ENCODE peak calls at places on chromosomes 16 and 17, in six cellular contexts. B is H1, J is H9, F is IMR-90, X is mesenchymal stem cell, V is neuronal stem cell. Z is an unnamed sample.

GRCh38 chr17:57972151-57972550 is 15.9 kb downstream of the VEZF1 start:
- DNase-seq in B (no peak), J (no peak), F (no peak), X (no peak), V (no peak), Z (no peak)

GRCh38 chr16:83185902-83186301 is 559.1 kb downstream of the CDH13 start:
- DNase-seq in B (no peak), J (no peak), F (no peak), X (no peak), V (no peak), Z (no peak)

GRCh38 chr16:17459903-17460521 is 10.7 kb downstream of the XYLT1 start:
- DNase-seq in B (no peak), J (no peak), F (no peak), X (no peak), V (no peak), Z (no peak)

GRCh38 chr16:87854053-87854906 is 15.0 kb downstream of the SLC7A5 start:
- DNase-seq in B (peak), J (no peak), F (no peak), X (no peak), V (no peak), Z (no peak)

GRCh38 chr17:29625037-29625750 is 2.5 kb upstream of the CORO6 start:
- DNase-seq in B (no peak), J (peak), F (peak), X (no peak), V (no peak), Z (peak)

GRCh38 chr16:719815-720506 is 985 bp upstream of the ANTKMT start:
- DNase-seq in B (no peak), J (no peak), F (no peak), X (peak), V (no peak), Z (peak)

GRCh38 chr16:57299009-57299718 is 14.7 kb upstream of the PLLP start:
- DNase-seq in B (peak), J (no peak), F (no peak), X (no peak), V (no peak), Z (no peak)

GRCh38 chr17:80159984-80160383 is 9.8 kb upstream of the CARD14 start:
- DNase-seq in B (no peak), J (no peak), F (no peak), X (no peak), V (no peak), Z (no peak)

GRCh38 chr16:75208861-75209505 is 2.0 kb upstream of the CTRB2 start:
- DNase-seq in B (no peak), J (no peak), F (no peak), X (no peak), V (no peak), Z (peak)

GRCh38 chr16:48559462-48560211 is 50.3 kb downstream of the N4BP1 start:
- DNase-seq in B (no peak), J (peak), F (peak), X (no peak), V (no peak), Z (peak)

GRCh38 chr16:47567321-47567720 is 106.2 kb downstream of the PHKB start:
- DNase-seq in B (no peak), J (no peak), F (no peak), X (no peak), V (no peak), Z (no peak)

GRCh38 chr16:11526921-11527320 is 59.8 kb downstream of the LITAF start:
- DNase-seq in B (peak), J (peak), F (no peak), X (no peak), V (no peak), Z (no peak)

GRCh38 chr17:28684963-28685362 is 23.0 kb downstream of the SUPT6H start:
- DNase-seq in B (no peak), J (no peak), F (peak), X (peak), V (no peak), Z (peak)

GRCh38 chr17:55208078-55208812 is 56.5 kb upstream of the HLF start:
- DNase-seq in B (no peak), J (no peak), F (no peak), X (no peak), V (no peak), Z (no peak)

GRCh38 chr16:13507530-13507929 is 412.4 kb upstream of the ERCC4 start:
- DNase-seq in B (no peak), J (no peak), F (no peak), X (no peak), V (no peak), Z (no peak)

GRCh38 chr17:82892869-82893565 is 53.2 kb upstream of the ZNF750 start:
- DNase-seq in B (no peak), J (no peak), F (peak), X (no peak), V (no peak), Z (no peak)

GRCh38 chr17:38730526-38731379 is 612 bp downstream of the CISD3 start:
- DNase-seq in B (peak), J (peak), F (peak), X (peak), V (no peak), Z (no peak)

GRCh38 chr17:44981221-44981968 is 13.3 kb upstream of the C1QL1 start:
- DNase-seq in B (no peak), J (no peak), F (peak), X (peak), V (no peak), Z (peak)

GRCh38 chr16:55015181-55015913 is 84.7 kb downstream of the IRX5 start:
- DNase-seq in B (no peak), J (no peak), F (no peak), X (no peak), V (no peak), Z (no peak)

GRCh38 chr17:48247038-48247437 is 139.5 kb downstream of the SNX11 start:
- DNase-seq in B (no peak), J (no peak), F (no peak), X (no peak), V (no peak), Z (no peak)

GRCh38 chr17:48994548-48995331 is 2.4 kb upstream of the IGF2BP1 start:
- DNase-seq in B (no peak), J (no peak), F (no peak), X (no peak), V (no peak), Z (no peak)

GRCh38 chr16:77172964-77173363 is 18.0 kb upstream of the MON1B start:
- DNase-seq in B (no peak), J (no peak), F (no peak), X (no peak), V (no peak), Z (no peak)

GRCh38 chr16:85906349-85906748 is 7.4 kb downstream of the IRF8 start:
- DNase-seq in B (no peak), J (no peak), F (no peak), X (no peak), V (no peak), Z (no peak)

GRCh38 chr17:6299275-6299674 is 135.6 kb downstream of the AIPL1 start:
- DNase-seq in B (no peak), J (no peak), F (no peak), X (no peak), V (no peak), Z (no peak)

GRCh38 chr17:75571885-75572215 is 15.8 kb upstream of the MYO15B start:
- DNase-seq in B (no peak), J (no peak), F (no peak), X (no peak), V (no peak), Z (no peak)

GRCh38 chr16:1723450-1724147 is 17.6 kb downstream of the MAPK8IP3 start:
- DNase-seq in B (peak), J (no peak), F (peak), X (peak), V (no peak), Z (peak)

GRCh38 chr16:30644334-30644830 is 6.4 kb upstream of the PRR14 start:
- DNase-seq in B (no peak), J (no peak), F (no peak), X (no peak), V (no peak), Z (no peak)

GRCh38 chr17:17391575-17392370 is 85.0 kb upstream of the MED9 start:
- DNase-seq in B (no peak), J (no peak), F (no peak), X (no peak), V (no peak), Z (no peak)
- H3K14ac ChIP-seq in B (no peak), J (no peak), F (no peak), X (no peak), V (no peak), Z (no peak)

DNA sequence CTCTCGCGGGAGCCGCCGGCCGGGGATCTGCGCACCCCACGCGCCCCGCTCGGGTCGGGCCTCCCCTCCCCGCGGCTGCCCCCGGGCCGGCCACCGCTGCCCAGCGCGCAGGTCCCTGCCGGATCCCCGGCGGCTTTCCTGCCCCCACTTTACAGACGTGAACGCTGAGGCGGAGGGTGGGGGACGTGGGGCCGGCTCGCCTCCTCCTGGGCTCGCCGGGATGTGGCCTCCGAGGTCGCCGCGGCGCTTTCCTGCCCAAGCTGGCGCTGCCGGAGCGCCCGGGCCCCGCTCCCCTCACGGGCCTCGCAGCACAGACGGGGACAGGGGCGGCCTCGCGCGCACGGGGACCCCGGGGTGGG is 26.7 kb downstream of the RTN4RL1 start:
- DNase-seq in B (no peak), J (no peak), F (no peak), X (no peak), V (no peak), Z (no peak)
- H3K14ac ChIP-seq in B (no peak), J (no peak), F (no peak), X (no peak), V (no peak), Z (peak)

GRCh38 chr16:81860310-81860709 is 81.2 kb downstream of the PLCG2 start:
- DNase-seq in B (no peak), J (no peak), F (no peak), X (no peak), V (no peak), Z (no peak)
- H3K14ac ChIP-seq in B (no peak), J (no peak), F (no peak), X (no peak), V (no peak), Z (no peak)

GRCh38 chr17:73359987-73360410 is 48.2 kb upstream of the CDC42EP4 start:
- DNase-seq in B (peak), J (peak), F (no peak), X (peak), V (peak), Z (peak)
- H3K14ac ChIP-seq in B (no peak), J (no peak), F (no peak), X (no peak), V (no peak), Z (no peak)

GRCh38 chr16:81349608-81350305 is 35.0 kb downstream of the GAN start:
- DNase-seq in B (no peak), J (no peak), F (peak), X (no peak), V (no peak), Z (no peak)

GRCh38 chr16:81347425-81347824 is 32.7 kb downstream of the GAN start:
- DNase-seq in B (no peak), J (no peak), F (no peak), X (no peak), V (no peak), Z (no peak)

GRCh38 chr16:81353895-81354294 is 39.1 kb downstream of the GAN start:
- DNase-seq in B (no peak), J (no peak), F (no peak), X (no peak), V (no peak), Z (no peak)

GRCh38 chr16:81350306-81350615 is 35.5 kb downstream of the GAN start:
- DNase-seq in B (no peak), J (no peak), F (peak), X (no peak), V (no peak), Z (peak)
- H3K14ac ChIP-seq in B (no peak), J (no peak), F (no peak), X (no peak), V (no peak), Z (no peak)